ENCODE peak calls at places on chromosomes 5 and 9, in five cellular contexts. H, V, U, L and W are unnamed samples.

GRCh38 chr5:72178910-72179815 is 71.9 kb downstream of the MAP1B start:
- DNase-seq in H (no peak), V (no peak), U (peak; percentile 56), L (peak; percentile 97), W (peak; percentile 70)

GRCh38 chr9:108550111-108550510 is 305.7 kb downstream of the ACTL7B start:
- DNase-seq in H (no peak), V (no peak), U (peak; percentile 75), L (peak; percentile 64), W (no peak)

GRCh38 chr9:121684381-121685145 is 33.1 kb downstream of the DAB2IP start:
- DNase-seq in H (peak; percentile 4), V (peak; percentile 40), U (peak; percentile 61), L (no peak), W (no peak)

GRCh38 chr5:72154076-72154756 is 46.9 kb downstream of the MAP1B start:
- DNase-seq in H (peak; percentile 3), V (no peak), U (peak; percentile 91), L (peak; percentile 81), W (no peak)

GRCh38 chr5:81417052-81417451 is 23.1 kb upstream of the ACOT12 start:
- DNase-seq in H (no peak), V (no peak), U (no peak), L (no peak), W (no peak)

GRCh38 chr9:117739620-117740347 is 35.6 kb downstream of the TLR4 start:
- DNase-seq in H (no peak), V (no peak), U (no peak), L (no peak), W (no peak)

GRCh38 chr9:101307524-101308213 is 77.1 kb downstream of the BAAT start:
- DNase-seq in H (no peak), V (no peak), U (no peak), L (no peak), W (no peak)

GRCh38 chr9:93808115-93809029 is 146.8 kb downstream of the BARX1 start:
- DNase-seq in H (peak; percentile 53), V (no peak), U (no peak), L (no peak), W (no peak)

GRCh38 chr5:31122998-31123950 is 70.2 kb upstream of the CDH6 start:
- DNase-seq in H (no peak), V (no peak), U (no peak), L (no peak), W (no peak)

GRCh38 chr5:61649231-61649630 is 317.2 kb downstream of the ZSWIM6 start:
- DNase-seq in H (no peak), V (no peak), U (no peak), L (no peak), W (no peak)

GRCh38 chr9:11199335-11199734 is 586.5 kb upstream of the PTPRD start:
- DNase-seq in H (no peak), V (no peak), U (no peak), L (no peak), W (no peak)

GRCh38 chr5:179337227-179338122 is 7.8 kb downstream of the ADAMTS2 start:
- DNase-seq in H (no peak), V (no peak), U (no peak), L (no peak), W (no peak)

GRCh38 chr9:113511047-113511521 is 47.6 kb downstream of the RGS3 start:
- DNase-seq in H (peak; percentile 78), V (no peak), U (peak; percentile 48), L (peak; percentile 20), W (no peak)

GRCh38 chr5:172274951-172275753 is 8.4 kb downstream of the UBTD2 start:
- DNase-seq in H (no peak), V (peak; percentile 88), U (no peak), L (no peak), W (no peak)

GRCh38 chr5:98637607-98638006 is 135.9 kb upstream of the RGMB start:
- DNase-seq in H (no peak), V (no peak), U (no peak), L (no peak), W (no peak)

GRCh38 chr5:180098991-180099732 is 27.6 kb upstream of the RNF130 start:
- DNase-seq in H (no peak), V (no peak), U (no peak), L (no peak), W (no peak)

GRCh38 chr5:175873090-175873454 is 1.7 kb downstream of the CPLX2 start:
- DNase-seq in H (peak; percentile 26), V (peak; percentile 38), U (peak; percentile 5), L (no peak), W (no peak)

GRCh38 chr5:150291388-150292385 is 2.1 kb upstream of the CAMK2A start:
- DNase-seq in H (no peak), V (no peak), U (no peak), L (no peak), W (no peak)

GRCh38 chr5:115396079-115396478 is 99.6 kb upstream of the CCDC112 start:
- DNase-seq in H (no peak), V (no peak), U (no peak), L (peak; percentile 39), W (no peak)

GRCh38 chr5:10441083-10441991 is at the start of gene ROPN1L:
- DNase-seq in H (peak; percentile 72), V (peak; percentile 74), U (peak; percentile 90), L (peak; percentile 89), W (peak; percentile 68)

GRCh38 chr9:23821400-23822181 is 4.4 kb downstream of the ELAVL2 start:
- DNase-seq in H (peak; percentile 17), V (no peak), U (peak; percentile 25), L (peak; percentile 58), W (no peak)

GRCh38 chr5:151870820-151871219 is 53.8 kb downstream of the GLRA1 start:
- DNase-seq in H (no peak), V (peak; percentile 22), U (no peak), L (peak; percentile 90), W (no peak)

GRCh38 chr9:133715295-133715865 is 22.8 kb downstream of the SARDH start:
- DNase-seq in H (no peak), V (no peak), U (no peak), L (peak; percentile 82), W (no peak)

GRCh38 chr9:20376780-20377179 is 245.5 kb downstream of the MLLT3 start:
- DNase-seq in H (no peak), V (no peak), U (no peak), L (no peak), W (no peak)